ENCODE peak calls at places on chromosomes 5 and 9, in four cellular contexts. B is NAMALWA, P is GM13976, L is midbrain. D is an unnamed sample.

GRCh38 chr5:92552206-92553160 is 1028.5 kb downstream of the NR2F1-AS1 start:
- DNase-seq in B (no peak), P (no peak), L (no peak), D (no peak)

GRCh38 chr5:15103130-15103529 is 231.6 kb upstream of the ANKH start:
- DNase-seq in B (no peak), P (no peak), L (no peak), D (no peak)

GRCh38 chr5:101142102-101142501 is 239.0 kb upstream of the ST8SIA4 start:
- DNase-seq in B (no peak), P (no peak), L (no peak), D (no peak)

GRCh38 chr5:154179846-154180710 is 10.5 kb upstream of the GALNT10 start:
- DNase-seq in B (peak), P (peak), L (peak), D (peak)

GRCh38 chr5:139745121-139745799 is 50.3 kb upstream of the PSD2 start:
- DNase-seq in B (peak), P (no peak), L (peak), D (no peak)

GRCh38 chr9:116494815-116495634 is 192.1 kb upstream of the TRIM32 start:
- DNase-seq in B (peak), P (no peak), L (no peak), D (no peak)

GRCh38 chr5:128341056-128341455 is 197.0 kb downstream of the FBN2 start:
- DNase-seq in B (no peak), P (no peak), L (no peak), D (no peak)

GRCh38 chr5:143837306-143837848 is 25.4 kb downstream of the HMHB1 start:
- DNase-seq in B (no peak), P (no peak), L (no peak), D (no peak)

GRCh38 chr5:39178856-39179255 is 40.5 kb downstream of the FYB1 start:
- DNase-seq in B (no peak), P (no peak), L (no peak), D (no peak)

GRCh38 chr5:143319437-143320302 is 83.8 kb downstream of the NR3C1 start:
- DNase-seq in B (no peak), P (no peak), L (no peak), D (no peak)

D was measured in cerebellum.